ENCODE peak calls at places on chromosomes 11 and 22, in four cellular contexts. P is endodermal cell; W is NCI-H748 treated with DMSO at 0.1 percent for 48 hours; T is stimulated activated CD8-positive, alpha-beta memory T cell treated with anti-CD3 and anti-CD28 coated beads, Interleukin-4, amount 100 ng/mL, for 24 hours. G is an unnamed sample.
A peak's percentile ranks its signal among the peaks of the same experiment; 100 is the strongest.

GRCh38 chr11:134751825-134752224 is 339.8 kb upstream of the B3GAT1 start:
- DNase-seq in P (peak; percentile 13), W (no peak), T (no peak), G (no peak)

GRCh38 chr11:100681064-100681502 is 6.0 kb upstream of the ARHGAP42 start:
- DNase-seq in P (peak; percentile 68), W (peak; percentile 70), T (no peak), G (peak; percentile 68)

GRCh38 chr11:35253237-35253636 is 114.3 kb downstream of the CD44 start:
- DNase-seq in P (no peak), W (no peak), T (no peak), G (no peak)

GRCh38 chr11:15300282-15300681 is 185.6 kb downstream of the INSC start:
- DNase-seq in P (no peak), W (no peak), T (no peak), G (no peak)

GRCh38 chr11:31655483-31655882 is 145.9 kb downstream of the ELP4 start:
- DNase-seq in P (no peak), W (no peak), T (no peak), G (no peak)

GRCh38 chr11:65102142-65103095 is 6.4 kb downstream of the VPS51 start:
- DNase-seq in P (no peak), W (no peak), T (no peak), G (no peak)

GRCh38 chr11:128492461-128492860 is 94.9 kb downstream of the ETS1 start:
- DNase-seq in P (no peak), W (no peak), T (no peak), G (no peak)

GRCh38 chr11:8886332-8886731 is 24.7 kb upstream of the AKIP1 start:
- DNase-seq in P (no peak), W (no peak), T (no peak), G (no peak)

GRCh38 chr11:72038491-72038890 is 39.8 kb downstream of the IL18BP start:
- DNase-seq in P (no peak), W (no peak), T (no peak), G (no peak)

GRCh38 chr22:39309881-39310714 is 9.3 kb downstream of the RPL3 start:
- DNase-seq in P (no peak), W (no peak), T (no peak), G (peak; percentile 63)

GRCh38 chr11:110093407-110094297 is 460 bp downstream of the ZC3H12C start:
- DNase-seq in P (peak; percentile 82), W (peak; percentile 5), T (no peak), G (peak; percentile 71)

GRCh38 chr11:72709478-72710238 is 35.4 kb upstream of the PDE2A start:
- DNase-seq in P (no peak), W (no peak), T (no peak), G (no peak)

GRCh38 chr11:123942413-123942812 is 1.2 kb downstream of the OR6T1 start:
- DNase-seq in P (no peak), W (no peak), T (no peak), G (no peak)

GRCh38 chr11:83063073-83063754 is 8.5 kb downstream of the RAB30 start:
- DNase-seq in P (no peak), W (no peak), T (no peak), G (no peak)

GRCh38 chr11:128517457-128518230 is 69.7 kb downstream of the ETS1 start:
- DNase-seq in P (no peak), W (no peak), T (no peak), G (no peak)

GRCh38 chr11:110434952-110435779 is 5.4 kb downstream of the FDX1 start:
- DNase-seq in P (peak; percentile 70), W (peak; percentile 11), T (no peak), G (no peak)

G was measured in ELF-1.